ENCODE peak calls at places on chromosomes 1 and 21, in nine cellular contexts. K is germinal center; Z is heart right ventricle; L is colonic mucosa; N is stimulated activated CD8-positive, alpha-beta memory T cell treated with anti-CD3 and anti-CD28 coated beads, Interleukin-2, amount 100 ng/mL, for 48 hours; H is ascending aorta; I is stimulated activated CD4-positive, alpha-beta T cell treated with anti-CD3 and anti-CD28 coated beads, Interleukin-15, amount 100 ng/mL, for 24 hours; B is SK-N-SH; M is Calu3. O is an unnamed sample.

GRCh38 chr1:226663327-226663704 is 75.8 kb downstream of the ITPKB start:
- DNase-seq in K (no peak), Z (no peak), L (no peak), N (no peak), H (no peak), I (no peak), B (no peak), M (no peak), O (no peak)

GRCh38 chr21:18298228-18298627 is 53.6 kb downstream of the CHODL start:
- DNase-seq in K (no peak), Z (no peak), L (no peak), N (no peak), H (no peak), I (no peak), B (no peak), M (no peak), O (no peak)

GRCh38 chr1:116820362-116820761 is 66.1 kb downstream of the CD2 start:
- DNase-seq in K (no peak), Z (peak), L (no peak), N (no peak), H (no peak), I (no peak), B (no peak), M (peak), O (peak)

GRCh38 chr1:201530741-201531521 is 8.0 kb upstream of the NAV1 start:
- DNase-seq in K (peak), Z (peak), L (peak), N (peak), H (peak), I (peak), B (peak), M (peak), O (peak)

GRCh38 chr1:198764748-198765147 is 125.9 kb downstream of the PTPRC start:
- DNase-seq in K (no peak), Z (no peak), L (no peak), N (no peak), H (no peak), I (no peak), B (no peak), M (no peak), O (no peak)

GRCh38 chr1:223733898-223734852 is 21.8 kb downstream of the CAPN2 start:
- DNase-seq in K (no peak), Z (no peak), L (no peak), N (no peak), H (no peak), I (no peak), B (no peak), M (no peak), O (no peak)

GRCh38 chr1:228307218-228308023 is 99.2 kb downstream of the TRIM11 start:
- DNase-seq in K (no peak), Z (peak), L (no peak), N (no peak), H (peak), I (no peak), B (no peak), M (no peak), O (no peak)

GRCh38 chr21:32712641-32713040 is 15.2 kb downstream of the SYNJ1 start:
- DNase-seq in K (no peak), Z (no peak), L (no peak), N (no peak), H (no peak), I (no peak), B (no peak), M (no peak), O (no peak)

GRCh38 chr1:14323665-14324630 is 274.5 kb upstream of the KAZN start:
- DNase-seq in K (no peak), Z (no peak), L (no peak), N (no peak), H (no peak), I (no peak), B (no peak), M (no peak), O (no peak)

GRCh38 chr1:145944532-145944931 is 13.3 kb downstream of the LIX1L start:
- DNase-seq in K (no peak), Z (no peak), L (no peak), N (no peak), H (no peak), I (no peak), B (no peak), M (no peak), O (no peak)

GRCh38 chr1:17433261-17433660 is 6.2 kb downstream of the RCC2 start:
- DNase-seq in K (no peak), Z (no peak), L (no peak), N (no peak), H (no peak), I (no peak), B (no peak), M (no peak), O (no peak)

GRCh38 chr1:168879906-168880734 is 151.1 kb upstream of the DPT start:
- DNase-seq in K (no peak), Z (peak), L (peak), N (no peak), H (no peak), I (no peak), B (no peak), M (no peak), O (peak)

GRCh38 chr1:218383681-218384080 is 38.5 kb downstream of the TGFB2 start:
- DNase-seq in K (no peak), Z (no peak), L (no peak), N (no peak), H (no peak), I (no peak), B (no peak), M (no peak), O (no peak)

GRCh38 chr1:94876362-94876761 is 50.5 kb downstream of the CNN3 start:
- DNase-seq in K (no peak), Z (no peak), L (no peak), N (no peak), H (no peak), I (no peak), B (no peak), M (no peak), O (no peak)

O was measured in right cardiac atrium.